ENCODE peak calls at places on chromosomes 6 and 20, in nine cellular contexts. C, H, N, P, M, T, O, Q and L are unnamed samples.

GRCh38 chr6:42140051-42140450 is 2.4 kb downstream of the C6orf132 start:
- DNase-seq in C (no peak), H (no peak), N (peak), P (peak), M (no peak), T (no peak), O (no peak), Q (no peak), L (no peak)

GRCh38 chr20:59751075-59751711 is 146.9 kb downstream of the PHACTR3 start:
- DNase-seq in C (no peak), H (peak), N (peak), P (peak), M (peak), T (peak), O (peak), Q (peak), L (peak)

GRCh38 chr6:157144861-157145260 is 178.5 kb downstream of the TMEM242 start:
- DNase-seq in C (no peak), H (no peak), N (peak), P (no peak), M (no peak), T (no peak), O (no peak), Q (no peak), L (no peak)

GRCh38 chr6:77092971-77093370 is 370.3 kb downstream of the HTR1B start:
- DNase-seq in C (peak), H (peak), N (no peak), P (no peak), M (no peak), T (peak), O (no peak), Q (no peak), L (no peak)

GRCh38 chr6:15132854-15133670 is 112.8 kb upstream of the JARID2 start:
- DNase-seq in C (peak), H (peak), N (no peak), P (peak), M (no peak), T (peak), O (no peak), Q (no peak), L (no peak)

GRCh38 chr6:4607026-4607704 is 169.0 kb upstream of the CDYL start:
- DNase-seq in C (peak), H (peak), N (peak), P (no peak), M (peak), T (peak), O (no peak), Q (no peak), L (peak)

GRCh38 chr6:35050988-35051330 is 90.2 kb downstream of the TCP11 start:
- DNase-seq in C (no peak), H (no peak), N (no peak), P (no peak), M (no peak), T (no peak), O (no peak), Q (no peak), L (no peak)

GRCh38 chr6:140441256-140441655 is 1066.8 kb upstream of the CITED2 start:
- DNase-seq in C (no peak), H (peak), N (peak), P (peak), M (peak), T (peak), O (peak), Q (no peak), L (peak)

GRCh38 chr20:2797136-2797983 is 3.1 kb downstream of the CPXM1 start:
- DNase-seq in C (no peak), H (no peak), N (no peak), P (no peak), M (no peak), T (no peak), O (no peak), Q (no peak), L (no peak)

GRCh38 chr6:163723759-163724158 is 309.2 kb downstream of the QKI start:
- DNase-seq in C (no peak), H (no peak), N (no peak), P (no peak), M (no peak), T (no peak), O (no peak), Q (no peak), L (no peak)

GRCh38 chr6:47076422-47077344 is 34.6 kb upstream of the ADGRF1 start:
- DNase-seq in C (no peak), H (no peak), N (no peak), P (no peak), M (no peak), T (no peak), O (no peak), Q (no peak), L (no peak)

GRCh38 chr20:2131366-2131765 is 29.7 kb downstream of the STK35 start:
- DNase-seq in C (no peak), H (peak), N (no peak), P (no peak), M (no peak), T (peak), O (no peak), Q (no peak), L (no peak)

GRCh38 chr20:36548006-36548315 is 6.6 kb downstream of the MYL9 start:
- DNase-seq in C (no peak), H (no peak), N (peak), P (no peak), M (no peak), T (no peak), O (peak), Q (no peak), L (no peak)

GRCh38 chr6:162854734-162855191 is 127.0 kb downstream of the PACRG start:
- DNase-seq in C (no peak), H (no peak), N (no peak), P (no peak), M (peak), T (no peak), O (no peak), Q (no peak), L (no peak)

GRCh38 chr20:62808211-62808865 is 3.7 kb downstream of the OGFR start:
- DNase-seq in C (no peak), H (peak), N (peak), P (no peak), M (peak), T (no peak), O (peak), Q (no peak), L (peak)

GRCh38 chr20:61725145-61725544 is 340.5 kb downstream of the TAF4 start:
- DNase-seq in C (no peak), H (no peak), N (peak), P (no peak), M (no peak), T (no peak), O (no peak), Q (no peak), L (no peak)

GRCh38 chr20:63574156-63574828 is at the start of gene HELZ2:
- DNase-seq in C (no peak), H (peak), N (peak), P (peak), M (no peak), T (peak), O (peak), Q (no peak), L (peak)

GRCh38 chr6:115001726-115002436 is 659.1 kb upstream of the HS3ST5 start:
- DNase-seq in C (no peak), H (no peak), N (no peak), P (no peak), M (no peak), T (no peak), O (no peak), Q (no peak), L (no peak)

GRCh38 chr6:73742433-73742832 is 46.4 kb downstream of the CD109 start:
- DNase-seq in C (no peak), H (no peak), N (no peak), P (no peak), M (no peak), T (no peak), O (no peak), Q (no peak), L (no peak)

GRCh38 chr6:166949533-166950442 is 6.6 kb downstream of the RNASET2 start:
- DNase-seq in C (no peak), H (peak), N (no peak), P (no peak), M (no peak), T (no peak), O (no peak), Q (no peak), L (no peak)

GRCh38 chr6:40195751-40196518 is 261.7 kb upstream of the MOCS1 start:
- DNase-seq in C (no peak), H (no peak), N (no peak), P (no peak), M (no peak), T (no peak), O (no peak), Q (no peak), L (no peak)

GRCh38 chr6:159077123-159077522 is 32.3 kb upstream of the TAGAP start:
- DNase-seq in C (no peak), H (no peak), N (no peak), P (no peak), M (no peak), T (no peak), O (peak), Q (no peak), L (no peak)

GRCh38 chr6:40894962-40895799 is 143.8 kb downstream of the UNC5CL start:
- DNase-seq in C (peak), H (peak), N (peak), P (no peak), M (peak), T (peak), O (peak), Q (no peak), L (peak)

GRCh38 chr6:96542702-96543101 is 20.2 kb upstream of the FHL5 start:
- DNase-seq in C (no peak), H (peak), N (no peak), P (no peak), M (no peak), T (no peak), O (no peak), Q (no peak), L (no peak)

GRCh38 chr6:13474360-13474759 is 13.0 kb downstream of the GFOD1 start:
- DNase-seq in C (no peak), H (no peak), N (no peak), P (no peak), M (no peak), T (no peak), O (no peak), Q (no peak), L (no peak)

DNA sequence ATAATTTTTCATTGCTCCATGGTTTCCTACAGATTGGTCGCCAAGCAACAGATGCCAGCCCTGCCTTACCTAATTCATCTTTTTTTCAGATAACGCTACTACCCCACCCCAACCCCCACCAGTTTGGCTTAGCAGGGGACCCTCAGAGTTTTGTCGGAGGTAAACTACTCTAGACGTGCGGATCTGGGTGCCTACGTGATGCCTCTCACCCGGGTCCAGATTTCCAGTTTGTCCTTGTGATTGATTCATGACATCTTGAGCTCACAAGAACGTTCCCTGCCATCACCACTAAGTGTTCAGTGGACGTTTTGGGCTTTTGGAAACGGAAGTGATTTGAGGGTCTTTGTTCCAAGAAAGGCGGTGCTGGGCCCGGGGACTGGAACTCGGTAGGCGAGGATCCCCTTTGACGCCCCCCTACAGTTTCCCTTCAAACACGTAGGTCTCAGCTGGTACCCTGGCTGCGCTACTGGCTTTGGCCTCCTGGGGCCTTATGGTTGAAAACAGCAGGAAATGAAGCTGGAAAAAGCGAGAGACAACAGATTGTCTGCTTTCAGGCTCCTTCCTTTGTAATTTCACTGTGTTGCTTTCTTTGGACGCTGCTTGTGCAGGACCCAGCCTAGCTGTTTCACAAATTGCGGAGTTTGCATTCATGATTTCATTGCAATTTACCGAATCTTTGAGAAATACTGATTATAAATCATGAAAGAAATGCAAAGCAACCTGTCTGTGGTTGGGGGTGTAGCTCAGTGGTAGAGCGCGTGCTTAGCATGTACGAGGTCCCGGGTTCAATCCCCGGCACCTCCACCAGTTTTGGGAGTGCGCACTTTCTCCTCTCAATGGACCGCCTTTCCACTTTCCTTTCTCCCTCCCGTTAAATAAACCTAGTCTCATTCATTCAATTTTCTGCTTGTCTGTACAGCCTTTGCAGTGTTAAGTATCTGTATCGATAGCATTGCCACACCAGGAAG is 81.0 kb downstream of the GPX5 start:
- DNase-seq in C (no peak), H (peak), N (peak), P (no peak), M (peak), T (peak), O (peak), Q (peak), L (no peak)
- H3K4me3 ChIP-seq in C (peak), H (peak), N (no peak), P (no peak), M (peak), T (peak), O (peak), Q (peak), L (peak)

DNA sequence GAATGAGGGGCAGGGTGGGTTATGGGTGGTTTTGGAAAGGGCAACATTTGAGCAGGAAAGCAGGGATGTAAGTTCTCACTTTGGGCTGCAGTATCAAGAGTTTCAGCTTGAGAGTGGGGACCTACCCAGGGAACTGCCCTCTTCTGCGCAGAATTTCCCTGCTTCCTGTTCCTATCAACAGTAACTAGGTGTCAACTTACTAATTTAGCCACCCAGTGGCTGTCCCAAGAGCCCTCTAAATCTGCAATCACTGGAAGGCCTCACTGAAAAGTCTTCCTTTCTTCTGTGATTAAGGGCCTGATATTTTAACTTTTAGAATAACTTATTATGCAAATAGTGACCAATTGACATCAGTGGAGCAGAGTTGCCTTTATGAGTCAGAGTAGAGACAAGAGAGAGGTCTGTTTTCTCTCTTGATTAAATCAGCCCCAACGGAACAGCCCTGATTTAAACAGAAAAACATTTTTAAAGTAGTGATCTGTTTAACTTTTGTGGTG is 118.2 kb upstream of the RIPOR2 start:
- DNase-seq in C (peak), H (peak), N (no peak), P (no peak), M (no peak), T (peak), O (no peak), Q (no peak), L (no peak)
- H3K4me3 ChIP-seq in C (no peak), H (peak), N (no peak), P (no peak), M (no peak), T (no peak), O (no peak), Q (no peak), L (no peak)

GRCh38 chr6:16320533-16321340 is 82.3 kb downstream of the GMPR start:
- DNase-seq in C (peak), H (peak), N (no peak), P (peak), M (no peak), T (peak), O (no peak), Q (no peak), L (peak)
- H3K4me3 ChIP-seq in C (peak), H (peak), N (peak), P (no peak), M (peak), T (peak), O (peak), Q (peak), L (peak)

GRCh38 chr6:104623052-104623690 is 236.5 kb downstream of the HACE1 start:
- DNase-seq in C (no peak), H (no peak), N (no peak), P (no peak), M (peak), T (no peak), O (no peak), Q (no peak), L (no peak)
- H3K4me3 ChIP-seq in C (no peak), H (no peak), N (no peak), P (no peak), M (no peak), T (no peak), O (no peak), Q (no peak), L (no peak)

GRCh38 chr6:106512048-106512957 is 117.0 kb downstream of the RTN4IP1 start:
- DNase-seq in C (no peak), H (peak), N (peak), P (peak), M (no peak), T (no peak), O (peak), Q (no peak), L (peak)

GRCh38 chr6:106510090-106510970 is 119.0 kb downstream of the RTN4IP1 start:
- DNase-seq in C (no peak), H (peak), N (peak), P (peak), M (no peak), T (no peak), O (peak), Q (no peak), L (peak)

GRCh38 chr6:106508836-106509235 is 120.5 kb downstream of the RTN4IP1 start:
- DNase-seq in C (no peak), H (peak), N (no peak), P (no peak), M (no peak), T (no peak), O (no peak), Q (no peak), L (no peak)

GRCh38 chr6:106511274-106512047 is 117.8 kb downstream of the RTN4IP1 start:
- DNase-seq in C (no peak), H (peak), N (peak), P (peak), M (no peak), T (peak), O (peak), Q (no peak), L (peak)

GRCh38 chr6:106509420-106510089 is 119.7 kb downstream of the RTN4IP1 start:
- DNase-seq in C (no peak), H (no peak), N (no peak), P (no peak), M (no peak), T (no peak), O (peak), Q (no peak), L (no peak)
- H3K4me3 ChIP-seq in C (peak), H (peak), N (no peak), P (no peak), M (peak), T (peak), O (peak), Q (peak), L (peak)

DNA sequence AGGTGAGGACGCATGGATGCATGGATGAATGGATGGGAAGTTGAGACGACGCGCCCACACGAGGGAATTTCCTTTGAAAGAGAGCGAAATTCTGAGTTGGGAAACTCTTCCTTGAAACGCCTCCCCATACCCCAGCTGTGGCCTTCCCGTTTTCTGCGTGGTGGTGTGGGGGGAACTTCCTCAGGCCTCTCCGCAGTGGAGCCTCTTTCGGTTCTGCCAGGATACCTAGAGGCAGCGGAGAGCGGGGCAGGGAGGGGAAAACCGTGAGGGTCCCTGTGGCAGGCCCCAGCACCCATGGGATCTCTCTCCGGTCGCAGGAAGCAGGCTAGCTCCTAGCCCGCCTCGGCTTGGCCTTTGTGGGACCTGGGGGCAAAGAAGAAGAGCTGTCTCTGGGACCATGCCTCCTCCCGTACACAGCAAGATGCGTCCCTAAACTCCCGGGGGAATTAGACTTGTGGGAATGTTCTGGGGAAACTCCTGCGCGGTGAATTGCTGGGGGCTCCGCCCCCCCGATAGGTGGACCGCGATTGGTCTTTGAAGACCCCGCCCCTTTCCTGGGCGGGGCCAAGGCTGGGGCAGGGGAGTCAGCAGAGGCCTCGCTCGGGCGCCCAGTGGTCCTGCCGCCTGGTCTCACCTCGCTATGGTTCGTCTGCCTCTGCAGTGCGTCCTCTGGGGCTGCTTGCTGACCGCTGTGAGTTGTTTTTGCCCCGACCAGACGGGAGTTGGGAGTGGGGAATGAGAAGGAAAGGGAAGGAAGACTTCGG is at the start of gene CD40:
- DNase-seq in C (no peak), H (no peak), N (peak), P (peak), M (peak), T (peak), O (peak), Q (peak), L (peak)
- H3K4me3 ChIP-seq in C (peak), H (peak), N (peak), P (peak), M (peak), T (peak), O (no peak), Q (peak), L (peak)

DNA sequence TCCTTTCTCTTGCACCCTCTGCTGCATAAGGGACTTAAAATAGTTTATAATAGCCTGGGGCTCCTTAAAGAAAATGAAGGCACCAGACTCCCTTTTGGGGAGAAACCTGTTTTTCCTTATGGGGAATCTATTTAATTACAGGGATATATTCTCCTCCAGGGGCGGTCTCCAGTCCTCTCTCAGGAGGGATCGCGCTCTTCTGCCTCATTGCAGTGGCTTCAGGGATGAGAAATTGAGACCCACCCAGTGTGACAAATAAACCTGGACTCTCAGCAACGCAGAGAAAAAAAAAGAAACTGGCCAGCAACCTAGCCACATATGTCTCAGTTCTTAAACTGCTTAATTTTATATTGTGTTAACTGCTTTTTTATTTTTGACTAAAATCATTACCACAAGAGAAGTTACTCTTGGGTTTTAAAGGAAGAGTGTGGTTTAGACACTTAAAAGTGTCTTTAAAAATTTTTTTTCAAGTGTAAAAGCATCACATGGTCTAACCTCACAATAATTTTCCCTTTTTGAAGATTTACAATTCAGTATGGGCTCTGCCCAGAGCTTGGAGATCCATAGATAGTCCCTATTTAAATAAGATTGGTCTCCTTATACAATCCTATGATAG is 11.7 kb upstream of the GOPC start:
- DNase-seq in C (no peak), H (peak), N (no peak), P (no peak), M (no peak), T (no peak), O (no peak), Q (no peak), L (no peak)
- H3K4me3 ChIP-seq in C (no peak), H (no peak), N (no peak), P (no peak), M (no peak), T (no peak), O (no peak), Q (no peak), L (no peak)